ENCODE peak calls at places on chromosomes 5 and 9, in six cellular contexts. V is HepG2, D is K562, Y is GM12891, S is H1, B is SK-N-SH. L is an unnamed sample.
A peak's percentile ranks its signal among the peaks of the same experiment; 100 is the strongest.

GRCh38 chr5:177378884-177379883 is 5.0 kb upstream of the SLC34A1 start:
- DNase-seq in V (peak; percentile 94), D (peak; percentile 75), Y (no peak), S (no peak), B (no peak), L (no peak)

GRCh38 chr9:129341197-129341990 is 163.3 kb upstream of the IER5L start:
- DNase-seq in V (no peak), D (no peak), Y (no peak), S (no peak), B (no peak), L (no peak)

GRCh38 chr9:119365291-119366027 is 3.8 kb downstream of the BRINP1 start:
- DNase-seq in V (peak; percentile 6), D (peak; percentile 11), Y (no peak), S (peak; percentile 64), B (peak; percentile 69), L (no peak)

GRCh38 chr5:157203417-157203816 is 22.8 kb downstream of the ITK start:
- DNase-seq in V (no peak), D (no peak), Y (no peak), S (no peak), B (no peak), L (no peak)

GRCh38 chr5:43973318-43973717 is 370.3 kb downstream of the NNT start:
- DNase-seq in V (peak; percentile 61), D (no peak), Y (no peak), S (no peak), B (no peak), L (no peak)

GRCh38 chr5:172490739-172491461 is 36.6 kb upstream of the SH3PXD2B start:
- DNase-seq in V (no peak), D (no peak), Y (no peak), S (no peak), B (no peak), L (no peak)

GRCh38 chr5:150149618-150150017 is 6.0 kb downstream of the PDGFRB start:
- DNase-seq in V (no peak), D (no peak), Y (no peak), S (no peak), B (no peak), L (no peak)

GRCh38 chr5:150989695-150990094 is 30.7 kb upstream of the GPX3 start:
- DNase-seq in V (no peak), D (peak; percentile 19), Y (no peak), S (peak; percentile 9), B (no peak), L (no peak)

GRCh38 chr9:37438359-37438758 is 15.9 kb downstream of the GRHPR start:
- DNase-seq in V (no peak), D (no peak), Y (no peak), S (no peak), B (no peak), L (no peak)

GRCh38 chr5:179668404-179668803 is 12.4 kb downstream of the CBY3 start:
- DNase-seq in V (peak; percentile 62), D (peak; percentile 72), Y (no peak), S (peak; percentile 54), B (peak; percentile 52), L (peak; percentile 43)

GRCh38 chr5:115952579-115952978 is 9.7 kb upstream of the LVRN start:
- DNase-seq in V (no peak), D (no peak), Y (no peak), S (no peak), B (no peak), L (no peak)

GRCh38 chr5:140868721-140869554 is at the start of gene PCDHA11:
- DNase-seq in V (peak; percentile 45), D (peak; percentile 7), Y (no peak), S (no peak), B (no peak), L (no peak)

GRCh38 chr5:88883566-88884434 is 816 bp upstream of the MEF2C start:
- DNase-seq in V (no peak), D (peak; percentile 43), Y (no peak), S (no peak), B (peak; percentile 69), L (peak; percentile 15)

GRCh38 chr5:124074500-124074899 is 562.5 kb downstream of the CSNK1G3 start:
- DNase-seq in V (no peak), D (no peak), Y (no peak), S (no peak), B (no peak), L (no peak)

GRCh38 chr9:89328064-89328463 is 9.8 kb downstream of the SECISBP2 start:
- DNase-seq in V (no peak), D (no peak), Y (no peak), S (no peak), B (no peak), L (no peak)

GRCh38 chr9:71001780-71002386 is 119.5 kb downstream of the TRPM3 start:
- DNase-seq in V (peak; percentile 10), D (peak; percentile 4), Y (no peak), S (peak; percentile 9), B (peak; percentile 3), L (no peak)

GRCh38 chr5:150118561-150119229 is 32.3 kb upstream of the CSF1R start:
- DNase-seq in V (no peak), D (no peak), Y (no peak), S (no peak), B (no peak), L (peak; percentile 5)

GRCh38 chr5:422323-423232 is 20.4 kb upstream of the EXOC3 start:
- DNase-seq in V (no peak), D (no peak), Y (no peak), S (no peak), B (no peak), L (no peak)

GRCh38 chr5:115559524-115559923 is 14.9 kb upstream of the FEM1C start:
- DNase-seq in V (no peak), D (no peak), Y (no peak), S (no peak), B (no peak), L (no peak)

GRCh38 chr5:150428106-150428876 is 15.6 kb upstream of the CD74 start:
- DNase-seq in V (peak; percentile 83), D (peak; percentile 59), Y (no peak), S (no peak), B (no peak), L (no peak)

GRCh38 chr5:124908603-124909451 is 162.4 kb upstream of the ZNF608 start:
- DNase-seq in V (peak; percentile 6), D (no peak), Y (no peak), S (no peak), B (peak; percentile 60), L (no peak)

GRCh38 chr5:57408714-57409113 is 73.9 kb downstream of the ACTBL2 start:
- DNase-seq in V (no peak), D (no peak), Y (no peak), S (no peak), B (no peak), L (no peak)

GRCh38 chr9:130957451-130958203 is 18.6 kb upstream of the FIBCD1 start:
- DNase-seq in V (no peak), D (peak; percentile 64), Y (no peak), S (no peak), B (no peak), L (no peak)

GRCh38 chr5:116454417-116454927 is 120.2 kb downstream of the SEMA6A start:
- DNase-seq in V (no peak), D (no peak), Y (peak; percentile 29), S (no peak), B (peak; percentile 58), L (peak; percentile 29)

GRCh38 chr5:144448457-144448856 is 277.8 kb downstream of the KCTD16 start:
- DNase-seq in V (no peak), D (no peak), Y (no peak), S (no peak), B (no peak), L (no peak)

GRCh38 chr9:88258012-88258411 is 119.7 kb upstream of the SPATA31C2 start:
- DNase-seq in V (no peak), D (no peak), Y (no peak), S (no peak), B (no peak), L (no peak)

GRCh38 chr9:130714586-130715110 is 21.1 kb downstream of the EXOSC2 start:
- DNase-seq in V (no peak), D (no peak), Y (no peak), S (no peak), B (no peak), L (no peak)

DNA sequence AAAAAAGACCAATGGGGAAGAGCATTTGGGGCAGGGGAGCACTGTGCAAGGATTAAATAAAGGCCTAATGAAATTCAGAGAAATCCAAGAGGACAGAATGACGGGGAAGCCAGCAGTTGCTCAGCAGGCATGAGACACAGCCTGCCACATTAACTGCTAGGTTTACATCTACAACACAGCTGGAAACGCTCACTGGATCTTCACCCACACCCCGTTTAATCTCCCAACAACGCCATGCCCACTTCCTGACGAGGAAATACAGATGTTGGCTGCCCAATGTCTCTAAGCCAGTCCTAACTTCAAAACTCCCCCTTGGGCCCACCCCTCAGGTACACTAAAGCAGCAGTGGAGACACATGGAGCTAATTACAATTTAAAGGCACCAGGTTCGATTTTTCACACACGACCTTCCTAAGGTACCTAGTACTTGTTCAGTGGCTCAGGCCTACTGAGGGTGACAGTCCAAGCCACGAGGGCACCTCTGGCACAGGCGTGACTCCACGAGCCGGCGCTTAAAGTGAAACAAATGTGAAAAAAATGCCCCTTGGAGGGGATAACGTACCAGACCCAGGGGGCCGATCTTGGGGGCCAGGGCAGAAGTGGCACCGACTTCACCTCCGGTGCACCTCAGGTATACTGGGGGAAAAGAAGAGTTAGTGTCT is 906 bp downstream of the RPL12 start:
- DNase-seq in V (no peak), D (peak; percentile 19), Y (no peak), S (no peak), B (no peak), L (no peak)
- TF ChIP-seq POLR2AphosphoS5 in V (no peak), D (no peak), Y (no peak), S (peak; percentile 85), B (peak; percentile 3), L (no peak)

GRCh38 chr5:175523292-175523691 is 44.9 kb downstream of the SFXN1 start:
- DNase-seq in V (no peak), D (no peak), Y (no peak), S (no peak), B (no peak), L (no peak)
- TF ChIP-seq TAF1 in V (no peak), D (no peak), Y (no peak), S (no peak), B (no peak), L (no peak)

GRCh38 chr5:119484884-119485283 is 32.6 kb downstream of the HSD17B4 start:
- DNase-seq in V (no peak), D (no peak), Y (no peak), S (no peak), B (no peak), L (no peak)
- TF ChIP-seq POLR2AphosphoS5 in V (no peak), D (no peak), Y (no peak), S (no peak), B (no peak), L (no peak)

GRCh38 chr9:28439688-28440087 is 866.4 kb upstream of the C9orf72 start:
- DNase-seq in V (no peak), D (no peak), Y (no peak), S (no peak), B (no peak), L (no peak)

GRCh38 chr9:28443461-28443860 is 870.2 kb upstream of the C9orf72 start:
- DNase-seq in V (no peak), D (no peak), Y (no peak), S (no peak), B (no peak), L (no peak)

GRCh38 chr9:28444637-28445036 is 871.4 kb upstream of the C9orf72 start:
- DNase-seq in V (no peak), D (no peak), Y (no peak), S (no peak), B (no peak), L (no peak)

DNA sequence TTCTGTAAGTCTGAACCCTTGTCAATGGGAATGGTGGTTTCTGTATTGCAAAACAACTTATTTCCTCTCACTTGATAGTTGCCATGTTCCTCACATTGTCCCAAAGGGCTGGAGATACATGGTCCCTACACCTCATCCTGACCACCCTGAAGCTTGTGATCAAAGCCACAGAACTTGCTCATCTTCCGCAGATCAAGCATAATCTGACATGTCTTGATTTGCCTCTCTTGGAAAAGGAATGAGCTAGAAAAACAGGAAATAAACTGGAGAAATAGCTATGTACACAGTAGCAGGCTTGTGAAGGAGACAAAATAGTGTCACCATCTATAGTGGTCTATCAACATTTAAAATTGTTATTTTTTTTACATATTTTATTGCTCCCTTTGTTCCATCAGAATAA is 871.9 kb upstream of the C9orf72 start:
- DNase-seq in V (no peak), D (no peak), Y (no peak), S (no peak), B (no peak), L (no peak)
- TF ChIP-seq TAF1 in V (no peak), D (no peak), Y (no peak), S (no peak), B (no peak), L (no peak)